ENCODE peak calls at places on chromosomes 11 and 22, in four cellular contexts. K is cardiac muscle cell, Z is lower lobe of right lung, I is OCI-LY7. O is an unnamed sample.
A peak's percentile ranks its signal among the peaks of the same experiment; 100 is the strongest.

GRCh38 chr11:128508785-128509518 is 78.4 kb downstream of the ETS1 start:
- DNase-seq in Z (no peak), I (no peak), K (no peak), O (no peak)

GRCh38 chr22:27407369-27407985 is 394.1 kb downstream of the MN1 start:
- DNase-seq in Z (no peak), I (no peak), K (no peak), O (no peak)

GRCh38 chr22:24406322-24407277 is 20.8 kb upstream of the ADORA2A start:
- DNase-seq in K (no peak), I (no peak), Z (no peak), O (no peak)

GRCh38 chr11:59216654-59217640 is 4.2 kb upstream of the MPEG1 start:
- DNase-seq in I (peak; percentile 94), Z (no peak), K (peak; percentile 42), O (no peak)

GRCh38 chr11:69925366-69926196 is 106.4 kb upstream of the FGF3 start:
- DNase-seq in Z (peak; percentile 28), I (no peak), K (no peak), O (peak; percentile 32)

GRCh38 chr22:33577862-33578411 is 342.3 kb downstream of the LARGE1 start:
- DNase-seq in I (peak; percentile 38), Z (no peak), K (no peak), O (no peak)

GRCh38 chr11:117064275-117064674 is 34.0 kb downstream of the SIK3 start:
- DNase-seq in K (peak; percentile 59), Z (no peak), I (no peak), O (no peak)

GRCh38 chr11:2095542-2095941 is 43.6 kb downstream of the IGF2 start:
- DNase-seq in I (no peak), Z (no peak), K (no peak), O (peak; percentile 45)

GRCh38 chr22:35525687-35526332 is 14.8 kb upstream of the RASD2 start:
- DNase-seq in Z (no peak), I (no peak), K (no peak), O (no peak)

GRCh38 chr11:114168086-114168448 is 108.6 kb downstream of the ZBTB16 start:
- DNase-seq in Z (no peak), I (no peak), K (no peak), O (no peak)
- H3K4me1 ChIP-seq in Z (peaks cover 99% of the 10 kb centered on the region), I (peaks cover 77% of the 10 kb centered on the region), K (peaks cover 51% of the 10 kb centered on the region), O (peaks cover 100% of the 10 kb centered on the region)

GRCh38 chr22:29032014-29032475 is 29.6 kb downstream of the C22orf31 start:
- DNase-seq in I (no peak), K (peak; percentile 11), Z (no peak), O (no peak)
- TF ChIP-seq CTCF in I (no peak), K (no peak), Z (no peak), O (no peak)

GRCh38 chr11:75498556-75499255 is 27.0 kb downstream of the GDPD5 start:
- DNase-seq in I (no peak), K (peak; percentile 12), Z (no peak), O (no peak)
- H3K4me1 ChIP-seq in I (peaks cover 17% of the 10 kb centered on the region), K (peaks cover 14% of the 10 kb centered on the region), Z (peaks cover 11% of the 10 kb centered on the region), O (peaks cover 21% of the 10 kb centered on the region)

GRCh38 chr22:45208696-45208992 is 32.0 kb downstream of the KIAA0930 start:
- DNase-seq in Z (no peak), I (no peak), K (no peak), O (no peak)

GRCh38 chr22:45211435-45211834 is 29.3 kb downstream of the KIAA0930 start:
- DNase-seq in Z (no peak), I (no peak), K (no peak), O (no peak)

GRCh38 chr22:45210577-45211431 is 29.9 kb downstream of the KIAA0930 start:
- DNase-seq in K (no peak), I (no peak), Z (no peak), O (no peak)

GRCh38 chr22:45208993-45209838 is 31.5 kb downstream of the KIAA0930 start:
- DNase-seq in Z (no peak), K (peak; percentile 59), I (no peak), O (peak; percentile 86)

GRCh38 chr22:45210174-45210573 is 30.5 kb downstream of the KIAA0930 start:
- DNase-seq in Z (no peak), K (no peak), I (no peak), O (no peak)
- TF ChIP-seq CTCF in Z (no peak), K (no peak), I (no peak), O (no peak)

DNA sequence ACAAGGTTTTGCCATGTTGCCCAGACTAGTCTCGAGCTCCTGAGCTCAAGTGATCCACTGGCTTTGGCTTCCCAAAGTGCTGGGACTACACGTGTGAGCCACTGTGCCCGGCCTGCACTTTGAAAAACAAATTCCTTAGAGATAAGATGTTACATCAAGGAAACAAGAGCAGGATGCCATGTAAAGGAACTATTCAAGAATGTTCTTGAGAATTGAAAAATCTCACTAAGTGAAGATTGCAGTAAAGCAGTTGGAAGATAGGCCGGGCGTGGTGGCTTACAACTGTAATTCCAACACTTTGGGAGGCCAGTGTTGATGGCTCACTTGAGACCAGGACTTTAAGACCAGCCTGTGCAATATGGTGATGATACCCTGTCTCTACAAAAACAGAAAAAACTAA is 88.1 kb downstream of the PACS1 start:
- DNase-seq in I (no peak), Z (no peak), K (peak; percentile 14), O (no peak)
- H3K4me1 ChIP-seq in I (peaks cover 11% of the 10 kb centered on the region), Z (no peaks in the 10 kb centered on the region), K (peaks cover 11% of the 10 kb centered on the region), O (peaks cover 8% of the 10 kb centered on the region)

GRCh38 chr22:43843783-43844530 is 18.4 kb downstream of the SULT4A1 start:
- DNase-seq in I (no peak), K (no peak), Z (peak; percentile 24), O (no peak)
- TF ChIP-seq CTCF in I (no peak), K (no peak), Z (no peak), O (no peak)

GRCh38 chr11:19978668-19979518 is 181.4 kb downstream of the DBX1 start:
- DNase-seq in I (no peak), Z (peak; percentile 51), K (peak; percentile 80), O (no peak)

GRCh38 chr11:19977941-19978340 is 182.3 kb downstream of the DBX1 start:
- DNase-seq in Z (no peak), K (no peak), I (no peak), O (no peak)

GRCh38 chr11:19980388-19980787 is 179.9 kb downstream of the DBX1 start:
- DNase-seq in I (no peak), K (no peak), Z (no peak), O (no peak)

GRCh38 chr11:19980957-19981669 is 179.2 kb downstream of the DBX1 start:
- DNase-seq in K (peak; percentile 74), Z (no peak), I (no peak), O (no peak)

GRCh38 chr11:19979519-19979845 is 180.8 kb downstream of the DBX1 start:
- DNase-seq in I (no peak), K (no peak), Z (no peak), O (no peak)
- H3K4me1 ChIP-seq in I (no peaks in the 10 kb centered on the region), K (peaks cover 43% of the 10 kb centered on the region), Z (peaks cover 35% of the 10 kb centered on the region), O (no peaks in the 10 kb centered on the region)

DNA sequence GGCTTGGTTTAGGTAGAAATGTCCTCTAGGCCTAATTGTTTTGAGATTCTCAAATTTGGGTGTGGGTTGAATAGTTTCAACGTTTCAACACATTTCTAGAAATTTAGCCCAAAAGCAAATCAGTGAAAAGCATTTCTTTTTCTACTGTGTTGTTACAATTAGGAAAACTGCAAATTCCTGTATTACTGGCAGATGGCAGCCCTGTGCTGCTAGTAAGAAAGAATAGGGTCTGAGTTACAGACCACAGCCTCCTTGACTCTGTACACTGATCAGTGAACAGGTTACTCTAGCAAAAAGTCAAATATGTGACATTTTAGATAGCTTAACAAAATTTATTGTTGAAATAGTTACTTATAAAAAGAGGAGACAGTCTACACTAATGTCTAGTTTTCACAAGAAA is 703.0 kb downstream of the JRKL start:
- DNase-seq in I (no peak), Z (no peak), K (no peak), O (no peak)
- TF ChIP-seq CTCF in I (no peak), Z (no peak), K (no peak), O (no peak)

GRCh38 chr11:47183969-47184368 is 2.3 kb downstream of the PACSIN3 start:
- DNase-seq in I (no peak), K (no peak), Z (no peak), O (no peak)
- H3K4me1 ChIP-seq in I (peaks cover 9% of the 10 kb centered on the region), K (peaks cover 24% of the 10 kb centered on the region), Z (peaks cover 28% of the 10 kb centered on the region), O (peaks cover 44% of the 10 kb centered on the region)